ENCODE peak calls at places on chromosomes 12 and 14, in ten cellular contexts. One of them, this sample, is unnamed. For H3K27me3 and H3K9me3, the result is how much of the 10 kb centered on the place peaks cover.

GRCh38 chr12:123757555-123757954 is 4.5 kb upstream of the DNAH10 start:
- DNase-seq in PC-3: no peak
- DNase-seq in transverse colon: no peak
- DNase-seq in SJSA1: no peak
- DNase-seq in thoracic aorta: peak
- DNase-seq in CD8-positive, alpha-beta memory T cell: no peak
- DNase-seq in HCT116: no peak
- DNase-seq in suprapubic skin: no peak
- DNase-seq in astrocyte: no peak
- DNase-seq in pancreas: no peak
- DNase-seq in this sample: peak

GRCh38 chr14:104554088-104554607 is 25.4 kb upstream of the C14orf180 start:
- DNase-seq in astrocyte: no peak
- DNase-seq in transverse colon: no peak
- DNase-seq in CD8-positive, alpha-beta memory T cell: no peak
- DNase-seq in SJSA1: no peak
- DNase-seq in suprapubic skin: no peak
- DNase-seq in HCT116: no peak
- DNase-seq in pancreas: no peak
- DNase-seq in thoracic aorta: no peak
- DNase-seq in PC-3: no peak
- DNase-seq in this sample: no peak

GRCh38 chr12:122026706-122027328 is 5.1 kb downstream of the BCL7A start:
- DNase-seq in CD8-positive, alpha-beta memory T cell: no peak
- DNase-seq in SJSA1: no peak
- DNase-seq in thoracic aorta: no peak
- DNase-seq in PC-3: no peak
- DNase-seq in transverse colon: no peak
- DNase-seq in HCT116: no peak
- DNase-seq in astrocyte: no peak
- DNase-seq in pancreas: peak
- DNase-seq in suprapubic skin: no peak
- DNase-seq in this sample: no peak

GRCh38 chr12:121468451-121468850 is 68.5 kb downstream of the RNF34 start:
- DNase-seq in astrocyte: no peak
- DNase-seq in PC-3: no peak
- DNase-seq in thoracic aorta: no peak
- DNase-seq in suprapubic skin: no peak
- DNase-seq in SJSA1: no peak
- DNase-seq in transverse colon: no peak
- DNase-seq in pancreas: no peak
- DNase-seq in HCT116: no peak
- DNase-seq in CD8-positive, alpha-beta memory T cell: no peak
- DNase-seq in this sample: no peak

GRCh38 chr14:91190853-91191252 is 53.7 kb downstream of the GPR68 start:
- DNase-seq in HCT116: no peak
- DNase-seq in suprapubic skin: no peak
- DNase-seq in PC-3: no peak
- DNase-seq in SJSA1: no peak
- DNase-seq in thoracic aorta: no peak
- DNase-seq in astrocyte: no peak
- DNase-seq in CD8-positive, alpha-beta memory T cell: no peak
- DNase-seq in transverse colon: no peak
- DNase-seq in pancreas: no peak
- DNase-seq in this sample: no peak

GRCh38 chr12:51814311-51815088 is 34.0 kb downstream of the FIGNL2 start:
- DNase-seq in SJSA1: no peak
- DNase-seq in suprapubic skin: no peak
- DNase-seq in HCT116: no peak
- DNase-seq in transverse colon: peak
- DNase-seq in pancreas: peak
- DNase-seq in PC-3: peak
- DNase-seq in astrocyte: peak
- DNase-seq in thoracic aorta: no peak
- DNase-seq in CD8-positive, alpha-beta memory T cell: peak
- DNase-seq in this sample: peak

GRCh38 chr14:24372701-24373416 is 4.9 kb downstream of the NFATC4 start:
- DNase-seq in suprapubic skin: no peak
- DNase-seq in thoracic aorta: no peak
- DNase-seq in HCT116: no peak
- DNase-seq in transverse colon: no peak
- DNase-seq in astrocyte: no peak
- DNase-seq in PC-3: no peak
- DNase-seq in CD8-positive, alpha-beta memory T cell: no peak
- DNase-seq in pancreas: no peak
- DNase-seq in SJSA1: no peak
- DNase-seq in this sample: no peak

GRCh38 chr12:55743131-55743921 is 404 bp downstream of the GDF11 start:
- DNase-seq in PC-3: peak
- DNase-seq in CD8-positive, alpha-beta memory T cell: peak
- DNase-seq in thoracic aorta: no peak
- DNase-seq in suprapubic skin: peak
- DNase-seq in HCT116: no peak
- DNase-seq in SJSA1: peak
- DNase-seq in astrocyte: peak
- DNase-seq in pancreas: peak
- DNase-seq in transverse colon: peak
- DNase-seq in this sample: no peak

GRCh38 chr14:91573894-91574837 is 64.1 kb upstream of the PPP4R3A start:
- DNase-seq in pancreas: peak
- DNase-seq in CD8-positive, alpha-beta memory T cell: peak
- DNase-seq in HCT116: peak
- DNase-seq in thoracic aorta: peak
- DNase-seq in suprapubic skin: no peak
- DNase-seq in PC-3: peak
- DNase-seq in transverse colon: peak
- DNase-seq in SJSA1: no peak
- DNase-seq in astrocyte: peak
- DNase-seq in this sample: no peak

GRCh38 chr12:1630081-1630826 is 1.2 kb downstream of the WNT5B start:
- DNase-seq in suprapubic skin: no peak
- DNase-seq in pancreas: peak
- DNase-seq in thoracic aorta: no peak
- DNase-seq in SJSA1: peak
- DNase-seq in astrocyte: no peak
- DNase-seq in PC-3: peak
- DNase-seq in transverse colon: peak
- DNase-seq in HCT116: no peak
- DNase-seq in CD8-positive, alpha-beta memory T cell: no peak
- DNase-seq in this sample: no peak

GRCh38 chr12:43776498-43776897 is 17.7 kb downstream of the IRAK4 start:
- DNase-seq in SJSA1: no peak
- DNase-seq in HCT116: peak
- DNase-seq in transverse colon: no peak
- DNase-seq in suprapubic skin: no peak
- DNase-seq in thoracic aorta: no peak
- DNase-seq in astrocyte: no peak
- DNase-seq in PC-3: peak
- DNase-seq in CD8-positive, alpha-beta memory T cell: no peak
- DNase-seq in pancreas: no peak
- DNase-seq in this sample: no peak

GRCh38 chr14:104390941-104391901 is 188.3 kb upstream of the C14orf180 start:
- DNase-seq in transverse colon: no peak
- DNase-seq in PC-3: no peak
- DNase-seq in suprapubic skin: peak
- DNase-seq in CD8-positive, alpha-beta memory T cell: no peak
- DNase-seq in thoracic aorta: no peak
- DNase-seq in pancreas: no peak
- DNase-seq in SJSA1: no peak
- DNase-seq in astrocyte: no peak
- DNase-seq in HCT116: no peak
- DNase-seq in this sample: no peak

GRCh38 chr14:101917413-101918124 is 46.8 kb upstream of the DYNC1H1 start:
- DNase-seq in suprapubic skin: no peak
- DNase-seq in thoracic aorta: no peak
- DNase-seq in SJSA1: no peak
- DNase-seq in HCT116: no peak
- DNase-seq in pancreas: no peak
- DNase-seq in PC-3: no peak
- DNase-seq in transverse colon: no peak
- DNase-seq in CD8-positive, alpha-beta memory T cell: no peak
- DNase-seq in astrocyte: no peak
- DNase-seq in this sample: no peak

DNA sequence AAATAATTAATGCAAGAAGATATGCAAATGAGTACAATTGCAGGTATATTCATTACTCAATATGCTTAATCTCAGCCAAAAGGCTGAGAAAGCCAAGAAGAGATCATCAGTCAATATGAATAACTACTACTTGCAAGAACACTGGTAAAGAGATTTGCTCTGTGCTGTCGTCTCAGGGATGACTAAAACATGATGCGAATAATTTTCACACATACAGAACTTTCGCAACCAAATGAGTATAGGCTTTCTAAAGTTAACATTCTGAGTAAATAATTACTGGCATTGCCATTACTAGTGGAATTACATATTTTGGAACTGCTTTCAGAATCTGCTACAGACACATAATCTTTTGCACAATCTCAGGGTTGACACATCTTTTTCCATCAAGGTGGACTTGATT is 24.7 kb downstream of the NCKAP1L start:
- DNase-seq in thoracic aorta: no peak
- DNase-seq in astrocyte: no peak
- DNase-seq in HCT116: no peak
- DNase-seq in suprapubic skin: no peak
- DNase-seq in pancreas: no peak
- DNase-seq in SJSA1: no peak
- DNase-seq in PC-3: no peak
- DNase-seq in CD8-positive, alpha-beta memory T cell: no peak
- DNase-seq in transverse colon: no peak
- DNase-seq in this sample: no peak
- H3K27me3 ChIP-seq in thoracic aorta: under half
- H3K27me3 ChIP-seq in astrocyte: under half
- H3K27me3 ChIP-seq in HCT116: under half
- H3K27me3 ChIP-seq in suprapubic skin: under half
- H3K27me3 ChIP-seq in pancreas: under half
- H3K27me3 ChIP-seq in SJSA1: under half
- H3K27me3 ChIP-seq in PC-3: half or more
- H3K27me3 ChIP-seq in CD8-positive, alpha-beta memory T cell: under half
- H3K27me3 ChIP-seq in transverse colon: under half
- H3K27me3 ChIP-seq in this sample: under half

GRCh38 chr12:65414526-65414925 is 136.0 kb downstream of the MSRB3 start:
- DNase-seq in SJSA1: no peak
- DNase-seq in transverse colon: no peak
- DNase-seq in suprapubic skin: no peak
- DNase-seq in CD8-positive, alpha-beta memory T cell: no peak
- DNase-seq in HCT116: no peak
- DNase-seq in thoracic aorta: no peak
- DNase-seq in astrocyte: no peak
- DNase-seq in pancreas: no peak
- DNase-seq in PC-3: no peak
- DNase-seq in this sample: no peak
- H3K9me3 ChIP-seq in SJSA1: under half
- H3K9me3 ChIP-seq in transverse colon: under half
- H3K9me3 ChIP-seq in suprapubic skin: under half
- H3K9me3 ChIP-seq in CD8-positive, alpha-beta memory T cell: under half
- H3K9me3 ChIP-seq in HCT116: under half
- H3K9me3 ChIP-seq in thoracic aorta: under half
- H3K9me3 ChIP-seq in astrocyte: under half
- H3K9me3 ChIP-seq in pancreas: under half
- H3K9me3 ChIP-seq in PC-3: under half
- H3K9me3 ChIP-seq in this sample: under half

DNA sequence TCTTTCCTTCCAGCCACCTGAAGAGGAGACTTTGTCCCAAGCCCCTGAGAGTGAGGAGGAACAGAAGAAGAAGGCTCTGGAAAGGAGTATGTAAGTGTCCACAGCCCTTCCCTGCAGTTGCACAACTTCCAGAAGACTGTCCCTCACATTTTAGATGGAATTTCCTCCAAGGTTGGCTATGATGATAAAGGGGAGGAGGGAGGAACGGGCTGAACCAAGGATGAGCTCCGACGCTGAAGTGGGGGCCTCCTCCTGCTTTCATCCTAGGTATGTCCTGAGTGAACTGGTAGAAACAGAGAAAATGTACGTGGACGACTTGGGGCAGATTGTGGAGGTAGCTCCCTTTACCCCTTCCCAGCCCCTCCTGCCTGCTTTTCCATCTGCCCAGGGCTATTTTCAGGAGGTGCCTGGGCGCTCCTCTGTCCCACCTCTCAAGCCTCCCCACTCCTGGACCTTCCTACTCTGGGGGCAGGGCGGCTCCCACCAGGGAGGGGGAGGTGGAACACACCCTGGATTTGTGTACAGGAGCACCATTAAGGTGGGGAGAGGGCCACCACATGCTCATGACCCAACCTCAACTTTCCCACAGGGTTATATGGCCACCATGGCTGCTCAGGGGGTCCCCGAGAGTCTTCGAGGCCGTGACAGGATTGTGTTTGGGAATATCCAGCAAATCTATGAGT is 2.3 kb downstream of the ARHGEF25 start:
- DNase-seq in SJSA1: peak
- DNase-seq in transverse colon: no peak
- DNase-seq in thoracic aorta: no peak
- DNase-seq in PC-3: no peak
- DNase-seq in pancreas: no peak
- DNase-seq in astrocyte: no peak
- DNase-seq in HCT116: no peak
- DNase-seq in CD8-positive, alpha-beta memory T cell: no peak
- DNase-seq in suprapubic skin: no peak
- DNase-seq in this sample: no peak
- H3K27me3 ChIP-seq in SJSA1: under half
- H3K27me3 ChIP-seq in transverse colon: half or more
- H3K27me3 ChIP-seq in thoracic aorta: under half
- H3K27me3 ChIP-seq in PC-3: under half
- H3K27me3 ChIP-seq in pancreas: under half
- H3K27me3 ChIP-seq in astrocyte: under half
- H3K27me3 ChIP-seq in HCT116: under half
- H3K27me3 ChIP-seq in CD8-positive, alpha-beta memory T cell: under half
- H3K27me3 ChIP-seq in suprapubic skin: under half
- H3K27me3 ChIP-seq in this sample: under half

GRCh38 chr14:56805992-56806737 is 4.1 kb downstream of the OTX2 start:
- DNase-seq in suprapubic skin: no peak
- DNase-seq in transverse colon: no peak
- DNase-seq in thoracic aorta: no peak
- DNase-seq in HCT116: no peak
- DNase-seq in pancreas: no peak
- DNase-seq in SJSA1: no peak
- DNase-seq in astrocyte: no peak
- DNase-seq in PC-3: no peak
- DNase-seq in CD8-positive, alpha-beta memory T cell: no peak
- DNase-seq in this sample: no peak
- H3K9me3 ChIP-seq in suprapubic skin: under half
- H3K9me3 ChIP-seq in transverse colon: under half
- H3K9me3 ChIP-seq in thoracic aorta: under half
- H3K9me3 ChIP-seq in HCT116: under half
- H3K9me3 ChIP-seq in pancreas: under half
- H3K9me3 ChIP-seq in SJSA1: under half
- H3K9me3 ChIP-seq in astrocyte: under half
- H3K9me3 ChIP-seq in PC-3: under half
- H3K9me3 ChIP-seq in CD8-positive, alpha-beta memory T cell: under half
- H3K9me3 ChIP-seq in this sample: under half